ENCODE peak calls at places on chromosome 20, in eight cellular contexts. O is hepatic stellate cell, J is adipocyte, Q is psoas muscle, T is HT-29, K is SK-MEL-5, M is GM03348, V is ascending aorta. W is an unnamed sample.

GRCh38 chr20:17358854-17359253 is 132.0 kb downstream of the PCSK2 start:
- DNase-seq in K (no peak), M (no peak), O (no peak), Q (no peak), T (no peak), J (peak), V (no peak), W (no peak)

GRCh38 chr20:58584051-58584824 is 66.8 kb upstream of the STX16 start:
- DNase-seq in Q (no peak), M (no peak), J (no peak), O (no peak), K (no peak), T (no peak), V (peak), W (no peak)

GRCh38 chr20:31979713-31980426 is 11.9 kb downstream of the XKR7 start:
- DNase-seq in Q (no peak), O (no peak), V (no peak), T (no peak), J (no peak), M (no peak), K (no peak), W (no peak)

GRCh38 chr20:16531485-16531884 is 41.8 kb downstream of the KIF16B start:
- DNase-seq in K (no peak), V (no peak), M (peak), Q (no peak), J (no peak), O (no peak), T (no peak), W (no peak)

GRCh38 chr20:13205402-13205801 is 15.7 kb upstream of the ISM1 start:
- DNase-seq in T (no peak), V (no peak), J (no peak), O (no peak), M (no peak), Q (no peak), K (peak), W (peak)

GRCh38 chr20:38407321-38407720 is 27.8 kb downstream of the SNHG17 start:
- DNase-seq in J (no peak), M (no peak), O (no peak), V (no peak), K (no peak), Q (no peak), T (no peak), W (no peak)

GRCh38 chr20:23234311-23235078 is 116.1 kb upstream of the NXT1 start:
- DNase-seq in O (peak), T (no peak), M (peak), K (no peak), J (no peak), Q (no peak), V (no peak), W (no peak)

GRCh38 chr20:41563087-41563486 is 55.1 kb downstream of the CHD6 start:
- DNase-seq in M (no peak), T (no peak), V (no peak), J (no peak), O (no peak), Q (no peak), K (no peak), W (peak)

GRCh38 chr20:45378191-45378590 is at the start of gene TP53TG5:
- DNase-seq in M (no peak), Q (no peak), J (no peak), T (no peak), O (no peak), K (no peak), V (no peak), W (no peak)

GRCh38 chr20:62158541-62158940 is 15.0 kb downstream of the SS18L1 start:
- DNase-seq in Q (no peak), T (no peak), M (no peak), O (no peak), V (no peak), J (no peak), K (no peak), W (no peak)

GRCh38 chr20:40006168-40006860 is 682.7 kb downstream of the MAFB start:
- DNase-seq in J (no peak), M (no peak), K (no peak), V (no peak), T (no peak), O (no peak), Q (no peak), W (no peak)

GRCh38 chr20:50138120-50138478 is 15.4 kb downstream of the PEDS1 start:
- DNase-seq in K (no peak), Q (no peak), J (no peak), T (no peak), O (no peak), V (no peak), M (no peak), W (no peak)

GRCh38 chr20:58723628-58723984 is 31.0 kb downstream of the NPEPL1 start:
- DNase-seq in J (no peak), V (peak), T (no peak), Q (no peak), M (no peak), K (no peak), O (no peak), W (no peak)